ENCODE peak calls at places on chromosomes 2 and 18, in four cellular contexts. R is right atrium auricular region, J is neural progenitor cell, F is NB4. Q is an unnamed sample.

GRCh38 chr2:158970522-158970855 is 2.0 kb downstream of the TANC1 start:
- DNase-seq in J (no peak), R (no peak), F (no peak), Q (no peak)

GRCh38 chr2:10547011-10547410 is 98.9 kb upstream of the ODC1 start:
- DNase-seq in J (no peak), F (no peak), R (no peak), Q (no peak)

GRCh38 chr2:148935791-148936190 is 60.8 kb downstream of the KIF5C start:
- DNase-seq in F (no peak), R (no peak), J (no peak), Q (no peak)

GRCh38 chr2:109353806-109354745 is 225.1 kb downstream of the SH3RF3 start:
- DNase-seq in F (no peak), J (no peak), R (peak), Q (no peak)

GRCh38 chr2:65762068-65762467 is 329.7 kb upstream of the SPRED2 start:
- DNase-seq in J (no peak), R (no peak), F (no peak), Q (no peak)

GRCh38 chr2:151192681-151193080 is 69.0 kb downstream of the RBM43 start:
- DNase-seq in R (no peak), J (no peak), F (no peak), Q (no peak)

GRCh38 chr18:25651553-25651952 is 299.6 kb upstream of the ZNF521 start:
- DNase-seq in F (no peak), R (no peak), J (no peak), Q (no peak)

GRCh38 chr2:207868855-207869596 is 99.3 kb upstream of the FZD5 start:
- DNase-seq in R (no peak), J (no peak), F (no peak), Q (no peak)

GRCh38 chr2:160491922-160492371 is 1.7 kb downstream of the RBMS1 start:
- DNase-seq in F (no peak), R (no peak), J (peak), Q (no peak)

GRCh38 chr2:150449856-150450255 is 37.6 kb downstream of the RND3 start:
- DNase-seq in F (no peak), J (no peak), R (no peak), Q (no peak)

GRCh38 chr2:207254526-207255464 is 89.0 kb upstream of the KLF7 start:
- DNase-seq in J (no peak), R (no peak), F (peak), Q (no peak)

GRCh38 chr2:42926438-42927333 is 134.3 kb upstream of the HAAO start:
- DNase-seq in R (no peak), J (peak), F (no peak), Q (no peak)

GRCh38 chr2:26982102-26982742 is 11.8 kb downstream of the MAPRE3 start:
- DNase-seq in F (peak), R (peak), J (peak), Q (no peak)

GRCh38 chr2:23762141-23762540 is 164.8 kb downstream of the ATAD2B start:
- DNase-seq in J (no peak), F (no peak), R (no peak), Q (no peak)

GRCh38 chr2:237982039-237982725 is 15.4 kb downstream of the UBE2F start:
- DNase-seq in J (no peak), F (no peak), R (no peak), Q (no peak)

GRCh38 chr2:51807229-51807628 is 775.3 kb upstream of the NRXN1 start:
- DNase-seq in J (no peak), R (no peak), F (no peak), Q (no peak)

GRCh38 chr2:43958397-43959275 is 37.2 kb downstream of the LRPPRC start:
- DNase-seq in R (no peak), F (no peak), J (no peak), Q (no peak)

GRCh38 chr2:159064446-159065301 is 96.2 kb downstream of the TANC1 start:
- DNase-seq in F (no peak), J (peak), R (no peak), Q (no peak)

GRCh38 chr2:134771313-134771801 is 52.6 kb upstream of the TMEM163 start:
- DNase-seq in R (no peak), F (no peak), J (no peak), Q (no peak)

GRCh38 chr2:223760838-223761502 is 76.4 kb downstream of the AP1S3 start:
- DNase-seq in R (no peak), J (peak), F (peak), Q (no peak)

GRCh38 chr2:151237422-151238012 is 24.1 kb downstream of the RBM43 start:
- DNase-seq in J (no peak), F (no peak), R (no peak), Q (no peak)

GRCh38 chr2:37984589-37984988 is 59.5 kb downstream of the RMDN2 start:
- DNase-seq in R (no peak), J (no peak), F (peak), Q (no peak)
- TF ChIP-seq CTCF in R (peak), J (peak), F (no peak), Q (no peak)

DNA sequence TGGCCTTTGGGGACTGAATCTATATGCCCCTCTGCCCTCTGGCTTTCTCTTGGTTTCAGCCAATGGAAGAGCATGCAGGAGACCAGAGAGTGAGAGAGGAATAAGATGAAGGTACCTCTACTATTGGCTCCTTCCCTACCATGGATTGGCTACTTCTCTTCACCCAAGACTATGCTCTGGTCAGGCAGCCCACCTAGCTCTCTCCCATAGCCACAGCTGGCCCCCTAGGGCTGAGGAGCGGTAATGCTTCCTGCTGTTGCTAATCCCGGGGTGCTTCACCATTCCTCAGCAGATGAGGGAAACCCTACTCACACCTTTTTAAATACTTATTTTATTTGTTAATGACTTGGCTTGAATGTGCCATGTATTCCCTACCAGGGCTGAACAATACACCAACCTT is 142.4 kb downstream of the MREG start:
- DNase-seq in F (peak), R (no peak), J (peak), Q (no peak)
- TF ChIP-seq CTCF in F (peak), R (no peak), J (peak), Q (no peak)

DNA sequence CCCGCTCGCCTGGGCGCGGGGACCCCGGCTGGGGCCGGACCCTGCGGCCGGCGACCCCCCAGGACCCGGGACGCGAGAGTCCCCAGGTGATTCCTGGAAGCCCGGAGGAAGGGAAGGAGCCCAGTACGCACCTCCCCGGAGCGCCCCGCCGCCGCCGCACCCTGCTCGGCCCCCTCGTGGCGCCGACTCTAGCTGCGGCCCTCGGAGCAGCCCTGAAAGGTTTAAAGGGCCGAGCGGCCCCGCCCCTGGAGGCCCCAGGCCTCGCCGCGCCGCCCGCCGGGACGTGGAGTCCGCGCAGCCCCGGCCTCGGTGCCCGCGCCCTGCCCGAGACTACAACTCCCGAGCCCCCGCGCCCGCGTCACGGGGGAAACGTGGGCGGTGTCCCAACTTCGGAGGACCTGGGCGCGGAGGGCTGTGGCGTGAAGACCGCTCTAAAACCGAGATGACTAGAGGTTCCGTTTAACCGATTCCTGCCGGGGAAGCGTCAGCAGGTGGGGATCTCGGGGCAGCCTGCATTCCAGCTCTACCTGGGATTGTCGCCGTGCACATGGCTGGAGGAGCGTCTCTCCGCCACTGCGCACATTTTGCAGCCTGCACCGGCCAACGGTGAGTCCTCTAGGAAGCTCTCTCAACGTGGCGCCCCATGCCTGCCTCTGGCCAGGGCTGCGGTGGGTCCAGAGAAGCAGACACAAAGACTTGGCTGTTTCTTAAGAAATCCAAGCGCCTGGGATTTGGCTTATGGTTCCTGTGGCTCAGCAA is at the start of gene TMEM150A:
- DNase-seq in R (peak), J (peak), F (peak), Q (peak)
- TF ChIP-seq CTCF in R (no peak), J (peak), F (no peak), Q (no peak)

DNA sequence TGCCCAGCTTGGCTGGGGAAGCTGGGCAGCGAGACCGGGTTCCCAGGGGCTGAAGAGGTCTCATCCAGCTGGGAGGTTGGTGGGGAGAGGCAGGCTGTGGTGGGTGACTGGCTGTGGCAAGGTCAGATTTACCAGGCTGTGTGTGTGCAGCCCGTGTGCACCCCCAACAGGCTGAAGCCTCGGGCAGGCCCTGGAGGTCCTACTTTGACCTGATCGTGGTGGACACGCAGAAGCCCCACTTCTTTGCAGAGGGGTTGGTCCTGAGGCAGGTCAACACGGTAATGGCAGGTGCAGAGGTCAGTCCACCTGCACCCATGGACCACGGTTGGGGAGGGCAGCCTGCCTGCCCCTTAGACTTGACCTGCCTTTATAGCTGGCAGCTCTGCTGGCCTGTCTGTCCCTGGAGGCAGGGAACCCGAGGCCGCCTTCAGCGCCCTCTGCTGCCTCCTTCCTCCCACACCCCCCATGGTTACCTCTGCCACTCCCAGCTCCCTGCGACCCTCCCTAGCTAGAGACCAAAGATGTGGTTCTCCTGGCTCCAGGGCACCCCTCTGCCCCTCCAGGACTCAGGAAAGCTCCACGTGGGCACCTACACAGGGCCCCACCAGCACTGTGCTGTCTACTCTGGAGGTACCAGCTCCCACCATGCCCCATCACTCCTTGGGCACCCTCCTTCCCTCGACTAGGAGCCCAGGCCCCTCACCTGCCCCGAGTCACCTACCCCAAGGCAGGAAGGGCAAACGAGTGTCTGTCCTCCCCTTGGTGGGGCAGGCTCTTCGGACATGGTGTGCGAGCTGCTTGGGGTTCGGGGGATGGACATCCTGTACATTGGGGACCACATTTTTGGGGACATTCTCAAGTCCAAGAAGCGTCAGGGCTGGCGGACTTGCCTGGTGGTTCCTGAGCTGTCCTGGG is 4.0 kb downstream of the NT5DC4 start:
- DNase-seq in F (peak), R (no peak), J (peak), Q (no peak)
- TF ChIP-seq CTCF in F (peak), R (no peak), J (peak), Q (no peak)

GRCh38 chr2:100919316-100919715 is 82.8 kb upstream of the RPL31 start:
- DNase-seq in F (peak), R (no peak), J (peak), Q (no peak)
- TF ChIP-seq CTCF in F (peak), R (peak), J (peak), Q (no peak)

GRCh38 chr2:172865422-172865821 is 129.8 kb downstream of the RAPGEF4 start:
- DNase-seq in R (no peak), F (peak), J (no peak), Q (no peak)
- TF ChIP-seq CTCF in R (no peak), F (peak), J (peak), Q (no peak)

GRCh38 chr2:55048925-55049793 is 1.1 kb downstream of the RTN4 start:
- DNase-seq in R (peak), J (peak), F (peak), Q (peak)
- TF ChIP-seq CTCF in R (peak), J (peak), F (peak), Q (no peak)

Q was measured in activated B cell treated with CpG ODN at 0.5 μM for 24 hours.